ENCODE peak calls at places on chromosome 2, in seven cellular contexts. T is body of pancreas, Z is A549, C is upper lobe of right lung, R is trophoblast cell, G is WERI-Rb-1, E is brain microvascular endothelial cell. U is an unnamed sample.

GRCh38 chr2:72442270-72442669 is 294.6 kb upstream of the CYP26B1 start:
- DNase-seq in R (no peak), G (no peak), Z (no peak), E (no peak), T (no peak), C (no peak), U (no peak)

GRCh38 chr2:119023534-119023933 is 81.5 kb downstream of the MARCO start:
- DNase-seq in E (no peak), G (no peak), C (no peak), R (no peak), Z (no peak), T (no peak), U (no peak)

GRCh38 chr2:165508927-165509326 is 39.4 kb downstream of the CSRNP3 start:
- DNase-seq in Z (no peak), C (no peak), T (no peak), G (no peak), R (no peak), E (no peak), U (no peak)

GRCh38 chr2:104606056-104606455 is 247.9 kb upstream of the POU3F3 start:
- DNase-seq in C (no peak), G (no peak), R (no peak), Z (no peak), E (no peak), T (no peak), U (no peak)

GRCh38 chr2:73022024-73022568 is 49.4 kb downstream of the SFXN5 start:
- DNase-seq in T (no peak), E (no peak), R (no peak), G (no peak), C (no peak), Z (no peak), U (no peak)

GRCh38 chr2:229032596-229033234 is 238.4 kb downstream of the PID1 start:
- DNase-seq in R (no peak), G (no peak), E (no peak), C (no peak), T (no peak), Z (no peak), U (no peak)

GRCh38 chr2:205719864-205720263 is 37.6 kb downstream of the NRP2 start:
- DNase-seq in R (no peak), G (no peak), C (no peak), T (no peak), Z (no peak), E (no peak), U (no peak)

GRCh38 chr2:33068261-33068660 is 121.5 kb downstream of the LTBP1 start:
- DNase-seq in T (no peak), R (no peak), Z (no peak), G (no peak), C (no peak), E (peak; percentile 80), U (no peak)

GRCh38 chr2:232887171-232887850 is 17.2 kb downstream of the SNORC start:
- DNase-seq in R (no peak), G (peak; percentile 32), C (peak; percentile 48), Z (no peak), E (no peak), T (peak; percentile 4), U (no peak)

GRCh38 chr2:223166975-223167650 is 115.1 kb downstream of the KCNE4 start:
- DNase-seq in T (no peak), Z (no peak), E (no peak), C (no peak), G (no peak), R (no peak), U (no peak)

GRCh38 chr2:238235331-238235732 is 4.5 kb downstream of the HES6 start:
- DNase-seq in G (peak; percentile 76), Z (no peak), E (no peak), R (peak; percentile 26), T (no peak), C (no peak), U (no peak)

GRCh38 chr2:238237441-238237840 is 2.4 kb downstream of the HES6 start:
- DNase-seq in R (no peak), Z (no peak), E (no peak), C (peak; percentile 27), G (no peak), T (no peak), U (no peak)

GRCh38 chr2:238235856-238236255 is 4.0 kb downstream of the HES6 start:
- DNase-seq in E (no peak), C (no peak), Z (no peak), R (no peak), G (no peak), T (no peak), U (no peak)

GRCh38 chr2:238238311-238238765 is 1.5 kb downstream of the HES6 start:
- DNase-seq in E (no peak), G (no peak), T (no peak), R (no peak), C (no peak), Z (no peak), U (no peak)

GRCh38 chr2:238236571-238236970 is 3.3 kb downstream of the HES6 start:
- DNase-seq in E (no peak), Z (no peak), R (no peak), G (no peak), T (no peak), C (no peak), U (no peak)
- H3K4me3 ChIP-seq in E (no peak overlapping the region), Z (no peak overlapping the region), R (no peak overlapping the region), G (no peak overlapping the region), T (no peak overlapping the region), C (no peak overlapping the region), U (no peak overlapping the region)

GRCh38 chr2:168466190-168466737 is 10.2 kb downstream of the CERS6 start:
- DNase-seq in E (no peak), Z (no peak), R (no peak), G (no peak), T (no peak), C (no peak), U (no peak)
- H3K4me3 ChIP-seq in E (no peak overlapping the region), Z (no peak overlapping the region), R (no peak overlapping the region), G (no peak overlapping the region), T (no peak overlapping the region), C (no peak overlapping the region), U (no peak overlapping the region)

GRCh38 chr2:40721595-40721994 is 269.7 kb upstream of the SLC8A1 start:
- DNase-seq in E (peak; percentile 12), T (no peak), G (no peak), C (no peak), R (peak; percentile 40), Z (no peak), U (no peak)

GRCh38 chr2:40719414-40719813 is 267.5 kb upstream of the SLC8A1 start:
- DNase-seq in C (no peak), Z (no peak), T (no peak), R (no peak), G (no peak), E (no peak), U (no peak)

GRCh38 chr2:40716879-40717278 is 265.0 kb upstream of the SLC8A1 start:
- DNase-seq in Z (no peak), C (no peak), E (peak; percentile 61), G (no peak), T (no peak), R (peak; percentile 73), U (no peak)
- H3K4me3 ChIP-seq in Z (no peak overlapping the region), C (no peak overlapping the region), E (no peak overlapping the region), G (no peak overlapping the region), T (no peak overlapping the region), R (no peak overlapping the region), U (no peak overlapping the region)

DNA sequence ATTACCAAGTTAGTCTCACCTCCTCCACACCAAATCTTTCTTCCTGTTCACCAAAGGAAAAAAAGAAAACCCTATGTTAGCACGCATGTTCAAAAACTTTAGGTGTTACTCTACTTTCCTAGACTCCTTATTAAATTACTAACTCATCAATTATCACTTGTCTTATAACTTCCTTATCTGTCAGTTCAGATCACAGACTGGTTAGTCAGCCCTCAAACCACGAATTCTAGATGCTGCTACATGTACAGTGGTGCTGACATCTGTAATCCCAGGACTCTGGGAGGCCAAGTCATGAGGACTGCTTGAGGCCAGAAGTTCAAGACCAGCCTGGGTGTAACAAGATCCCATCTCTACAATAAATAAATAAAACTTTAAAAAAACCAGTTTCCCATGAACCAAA is 3.5 kb downstream of the YWHAQ start:
- DNase-seq in E (no peak), Z (no peak), R (no peak), G (no peak), C (no peak), T (no peak), U (no peak)
- H3K4me3 ChIP-seq in E (no peak overlapping the region), Z (peak overlapping the region; percentile 93), R (no peak overlapping the region), G (no peak overlapping the region), C (no peak overlapping the region), T (no peak overlapping the region), U (no peak overlapping the region)

GRCh38 chr2:86645752-86646151 is 22.1 kb upstream of the RNF103 start:
- DNase-seq in G (no peak), R (no peak), E (no peak), Z (no peak), C (no peak), T (no peak), U (no peak)
- H3K4me3 ChIP-seq in G (no peak overlapping the region), R (no peak overlapping the region), E (no peak overlapping the region), Z (no peak overlapping the region), C (no peak overlapping the region), T (no peak overlapping the region), U (no peak overlapping the region)

GRCh38 chr2:12884713-12885282 is 168.1 kb downstream of the TRIB2 start:
- DNase-seq in G (no peak), R (no peak), C (no peak), Z (no peak), T (peak; percentile 19), E (peak; percentile 85), U (peak; percentile 24)

GRCh38 chr2:12896283-12897014 is 179.7 kb downstream of the TRIB2 start:
- DNase-seq in R (no peak), C (no peak), T (no peak), G (no peak), Z (no peak), E (no peak), U (no peak)

GRCh38 chr2:12895017-12895416 is 178.3 kb downstream of the TRIB2 start:
- DNase-seq in Z (no peak), E (no peak), G (no peak), R (no peak), T (no peak), C (no peak), U (no peak)

GRCh38 chr2:12890071-12890470 is 173.3 kb downstream of the TRIB2 start:
- DNase-seq in R (no peak), T (no peak), E (no peak), Z (no peak), C (no peak), G (no peak), U (no peak)

DNA sequence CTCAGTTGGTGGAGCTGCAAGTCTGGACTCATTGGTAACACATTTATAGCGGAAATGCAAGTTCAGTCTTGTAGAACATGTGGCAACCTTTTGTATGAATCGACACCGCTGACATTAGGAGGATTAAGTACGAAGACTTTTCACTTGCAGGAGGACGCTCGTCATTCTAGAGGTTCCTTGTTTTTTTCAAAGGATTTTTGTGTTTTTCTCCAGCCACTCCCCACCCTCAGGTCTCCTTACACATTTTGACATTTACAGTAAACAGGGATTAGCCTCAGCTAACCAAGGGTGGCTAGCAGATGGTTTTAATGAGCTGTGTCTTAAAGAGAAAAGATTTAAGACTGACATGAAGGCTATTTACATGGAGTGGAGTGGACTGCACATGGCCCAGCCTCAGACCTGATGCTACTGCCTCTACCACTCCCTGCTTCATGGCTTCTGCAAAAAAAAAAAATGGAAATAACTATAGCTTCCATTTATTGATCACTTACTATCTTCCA is 173.8 kb downstream of the TRIB2 start:
- DNase-seq in T (no peak), G (peak; percentile 58), Z (no peak), R (no peak), E (no peak), C (no peak), U (no peak)
- H3K4me3 ChIP-seq in T (no peak overlapping the region), G (no peak overlapping the region), Z (no peak overlapping the region), R (no peak overlapping the region), E (no peak overlapping the region), C (no peak overlapping the region), U (no peak overlapping the region)